ENCODE peak calls at places on chromosomes 1 and 21, in six cellular contexts. W is tibial artery, S is H9, F is AG04450, D is psoas muscle, R is neuronal stem cell. C is an unnamed sample.

GRCh38 chr1:84712288-84712874 is 22.1 kb upstream of the SSX2IP start:
- DNase-seq in W (no peak), S (no peak), F (peak), D (no peak), R (no peak), C (no peak)

GRCh38 chr1:41241748-41242644 is at the start of gene SCMH1:
- DNase-seq in W (peak), S (peak), F (no peak), D (peak), R (peak), C (peak)

GRCh38 chr1:110339427-110340206 is 440 bp downstream of the RBM15 start:
- DNase-seq in W (peak), S (no peak), F (peak), D (peak), R (no peak), C (peak)

GRCh38 chr1:220710333-220710732 is 20.2 kb downstream of the C1orf115 start:
- DNase-seq in W (no peak), S (no peak), F (no peak), D (no peak), R (no peak), C (no peak)

GRCh38 chr1:4736254-4736653 is 81.8 kb downstream of the AJAP1 start:
- DNase-seq in W (no peak), S (no peak), F (no peak), D (no peak), R (no peak), C (no peak)

GRCh38 chr1:235397733-235398132 is 30.5 kb downstream of the TBCE start:
- DNase-seq in W (no peak), S (no peak), F (peak), D (no peak), R (no peak), C (no peak)

GRCh38 chr1:35377553-35377952 is 109.0 kb downstream of the ZMYM4 start:
- DNase-seq in W (no peak), S (no peak), F (no peak), D (no peak), R (no peak), C (no peak)

GRCh38 chr1:243980471-243980870 is 70.6 kb upstream of the ZBTB18 start:
- DNase-seq in W (no peak), S (no peak), F (no peak), D (no peak), R (no peak), C (no peak)

GRCh38 chr1:17045623-17046022 is 8.2 kb downstream of the SDHB start:
- DNase-seq in W (no peak), S (no peak), F (no peak), D (no peak), R (no peak), C (no peak)

GRCh38 chr1:154557939-154558609 is 388 bp downstream of the UBE2Q1 start:
- DNase-seq in W (peak), S (no peak), F (no peak), D (peak), R (no peak), C (peak)

GRCh38 chr1:207745285-207745684 is 6.6 kb upstream of the CD46 start:
- DNase-seq in W (no peak), S (no peak), F (no peak), D (no peak), R (no peak), C (no peak)

GRCh38 chr1:194707074-194707473 is 1520.7 kb upstream of the B3GALT2 start:
- DNase-seq in W (no peak), S (no peak), F (no peak), D (no peak), R (no peak), C (no peak)

GRCh38 chr1:245956225-245956624 is 550.9 kb downstream of the SMYD3 start:
- DNase-seq in W (no peak), S (no peak), F (no peak), D (no peak), R (no peak), C (no peak)

GRCh38 chr1:153271711-153272110 is 12.2 kb downstream of the LORICRIN start:
- DNase-seq in W (no peak), S (no peak), F (no peak), D (no peak), R (no peak), C (no peak)

GRCh38 chr1:233240839-233241682 is 54.5 kb downstream of the PCNX2 start:
- DNase-seq in W (peak), S (peak), F (no peak), D (peak), R (peak), C (peak)

GRCh38 chr1:20511518-20512428 is 3.8 kb upstream of the MUL1 start:
- DNase-seq in W (no peak), S (no peak), F (no peak), D (no peak), R (no peak), C (no peak)

GRCh38 chr1:176994926-176995596 is 169.5 kb downstream of the ASTN1 start:
- DNase-seq in W (no peak), S (no peak), F (no peak), D (no peak), R (no peak), C (no peak)

GRCh38 chr1:177001556-177001955 is 163.0 kb downstream of the ASTN1 start:
- DNase-seq in W (no peak), S (no peak), F (no peak), D (no peak), R (no peak), C (no peak)

GRCh38 chr1:176996455-176997090 is 167.9 kb downstream of the ASTN1 start:
- DNase-seq in W (no peak), S (peak), F (no peak), D (no peak), R (peak), C (no peak)

GRCh38 chr1:176993587-176993986 is 170.9 kb downstream of the ASTN1 start:
- DNase-seq in W (no peak), S (no peak), F (no peak), D (no peak), R (no peak), C (no peak)

DNA sequence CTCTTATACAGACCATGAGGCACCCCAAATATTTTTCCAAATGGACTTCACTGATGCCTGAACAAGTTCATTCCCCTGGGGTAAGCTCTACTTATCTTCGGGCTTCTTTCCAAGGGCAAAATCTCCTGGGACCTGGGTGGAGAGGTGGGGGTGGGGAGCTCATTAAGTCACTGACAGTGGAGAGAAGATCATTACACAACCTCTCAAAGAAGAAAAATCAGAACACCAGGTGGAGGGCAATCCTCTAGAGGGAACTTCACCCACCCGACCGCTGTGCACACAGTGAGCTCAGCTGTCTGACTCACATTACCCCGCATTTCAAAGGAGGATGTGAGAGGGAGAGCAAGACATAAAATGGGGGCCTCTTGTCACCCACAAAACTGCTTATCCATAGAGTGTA is 166.1 kb downstream of the ASTN1 start:
- DNase-seq in W (no peak), S (no peak), F (no peak), D (no peak), R (no peak), C (no peak)
- H3K27ac ChIP-seq in W (no peak), S (no peak), F (no peak), D (no peak), R (no peak), C (no peak)

DNA sequence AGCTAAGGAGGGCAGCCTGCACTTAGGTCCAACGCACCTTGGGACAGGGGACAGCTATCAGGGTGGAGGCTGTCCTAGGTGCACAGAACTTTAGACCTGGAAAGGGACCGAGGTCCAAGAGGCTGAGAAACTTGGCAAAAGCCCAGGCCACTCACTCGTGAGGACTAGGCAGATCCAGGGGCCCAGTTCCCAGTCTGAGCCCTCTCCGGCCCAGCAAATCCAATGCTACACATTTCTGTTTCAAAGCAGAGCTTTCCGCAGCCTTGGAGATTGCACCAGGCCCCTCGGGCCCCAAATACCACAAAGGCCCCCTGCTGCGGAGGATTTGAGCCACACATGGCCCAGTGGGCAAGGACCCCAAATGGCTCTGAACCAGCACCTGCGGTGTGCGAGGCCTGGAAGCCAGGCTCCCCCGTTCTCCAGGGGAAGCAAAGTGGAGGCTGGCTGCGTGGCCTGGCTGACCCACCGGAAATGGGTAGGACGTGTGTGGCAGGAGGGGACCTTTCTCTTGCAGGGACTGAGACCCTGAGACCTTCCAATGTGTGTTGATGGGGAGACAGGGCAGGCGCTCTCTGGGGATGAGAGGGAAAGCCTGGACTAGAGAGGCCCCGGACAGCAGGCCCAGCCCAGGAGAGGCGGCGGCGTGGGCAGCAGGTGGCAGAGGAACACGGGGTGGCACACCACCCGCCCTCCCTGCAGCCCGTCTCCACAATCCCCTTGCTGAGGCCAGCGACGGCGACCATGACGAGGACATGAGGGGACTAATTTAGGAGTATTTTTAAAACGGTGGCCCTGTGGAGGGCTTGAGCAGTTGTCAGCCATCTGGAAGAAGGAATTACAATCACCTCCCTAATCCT is 118.7 kb downstream of the CASZ1 start:
- DNase-seq in W (no peak), S (no peak), F (no peak), D (no peak), R (no peak), C (no peak)
- H3K27ac ChIP-seq in W (peak), S (no peak), F (no peak), D (peak), R (no peak), C (no peak)

DNA sequence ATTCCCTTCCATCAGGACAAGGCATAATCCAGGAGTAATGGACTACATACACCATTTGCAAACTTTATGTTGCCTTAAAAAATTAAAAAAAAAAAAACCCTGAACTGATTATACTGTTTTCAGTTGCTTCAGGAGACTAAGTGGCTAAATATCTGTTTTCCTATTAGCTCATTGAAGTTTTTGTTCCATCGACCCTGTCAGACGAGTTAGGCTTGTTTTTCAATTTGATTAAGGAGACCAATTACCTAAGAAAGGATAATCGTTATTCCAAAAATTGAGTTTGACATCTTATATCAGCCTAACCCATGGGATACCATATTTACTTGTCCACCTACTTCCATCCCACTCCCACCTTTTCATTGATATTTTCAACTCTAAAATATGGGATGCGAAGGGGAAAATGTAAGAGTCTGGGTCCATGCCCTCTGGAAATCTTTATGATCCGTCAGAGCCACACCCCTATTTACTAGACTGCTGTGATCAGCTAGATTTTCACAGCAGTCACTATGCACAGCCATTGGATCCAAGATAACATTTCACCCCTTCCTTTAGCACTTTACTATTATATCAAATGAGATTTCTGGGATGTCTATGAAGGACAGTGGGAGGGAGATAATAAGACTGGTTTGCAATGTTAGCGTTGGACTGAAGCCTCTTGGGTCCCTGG is 41.0 kb downstream of the IL12RB2 start:
- DNase-seq in W (no peak), S (no peak), F (no peak), D (no peak), R (no peak), C (no peak)
- H3K27ac ChIP-seq in W (no peak), S (no peak), F (no peak), D (no peak), R (no peak), C (no peak)

DNA sequence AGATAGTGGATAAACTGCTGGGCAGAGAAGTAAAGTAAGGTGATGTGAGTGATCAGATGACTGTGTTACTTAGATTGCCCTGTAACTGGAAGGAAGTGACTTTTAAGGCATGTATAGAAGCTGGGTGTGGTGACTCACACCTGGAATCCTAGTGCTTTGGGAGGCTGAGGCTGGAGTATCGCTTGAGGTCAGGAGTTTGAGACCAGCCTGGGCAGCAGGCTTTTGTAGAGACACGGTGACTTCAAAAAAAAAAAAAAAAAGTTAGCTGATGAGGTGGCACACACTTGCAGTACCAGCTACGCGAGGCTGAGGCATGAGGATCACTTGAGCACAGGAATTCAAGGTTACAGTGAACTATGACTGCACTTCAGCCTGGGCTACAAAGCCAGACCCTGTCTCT is 2.3 kb upstream of the USP16 start:
- DNase-seq in W (no peak), S (no peak), F (no peak), D (no peak), R (no peak), C (no peak)
- H3K27ac ChIP-seq in W (no peak), S (no peak), F (no peak), D (no peak), R (no peak), C (no peak)

GRCh38 chr1:102174259-102174863 is 177.6 kb upstream of the OLFM3 start:
- DNase-seq in W (no peak), S (peak), F (no peak), D (no peak), R (no peak), C (no peak)
- H3K27ac ChIP-seq in W (no peak), S (no peak), F (no peak), D (no peak), R (no peak), C (no peak)

GRCh38 chr1:115701090-115701489 is 59.3 kb downstream of the VANGL1 start:
- DNase-seq in W (no peak), S (no peak), F (no peak), D (no peak), R (no peak), C (no peak)

GRCh38 chr1:115702993-115703392 is 61.2 kb downstream of the VANGL1 start:
- DNase-seq in W (no peak), S (no peak), F (no peak), D (no peak), R (no peak), C (no peak)

GRCh38 chr1:115706774-115707425 is 61.6 kb downstream of the CASQ2 start:
- DNase-seq in W (no peak), S (peak), F (peak), D (no peak), R (peak), C (no peak)

GRCh38 chr1:115705085-115706008 is 63.2 kb downstream of the CASQ2 start:
- DNase-seq in W (no peak), S (no peak), F (no peak), D (no peak), R (no peak), C (no peak)

GRCh38 chr1:115706009-115706362 is 62.5 kb downstream of the CASQ2 start:
- DNase-seq in W (no peak), S (no peak), F (no peak), D (no peak), R (no peak), C (no peak)
- H3K27ac ChIP-seq in W (no peak), S (no peak), F (no peak), D (no peak), R (peak), C (no peak)

DNA sequence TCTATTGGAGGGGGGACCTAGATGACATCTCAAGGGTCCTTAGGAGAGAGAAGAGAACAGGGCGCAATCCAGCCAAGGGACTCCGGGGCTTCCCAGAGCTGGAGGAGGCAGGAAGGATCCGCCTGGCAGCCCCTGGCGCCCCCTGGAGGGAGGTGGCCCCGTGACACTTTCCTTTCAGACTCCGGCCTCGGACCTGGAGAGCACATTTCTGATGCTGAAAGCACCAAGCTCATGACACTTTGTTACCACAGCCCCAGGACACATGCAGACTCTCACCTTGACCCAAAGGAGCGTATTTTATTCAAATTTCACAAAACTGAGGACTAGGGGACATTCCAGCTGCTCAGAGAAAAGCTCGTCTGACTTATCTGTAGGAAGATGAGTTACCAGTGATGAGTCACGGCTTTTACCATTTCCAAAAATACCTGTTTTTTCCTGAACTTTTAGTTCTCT is 21.4 kb upstream of the POFUT2 start:
- DNase-seq in W (no peak), S (peak), F (no peak), D (peak), R (peak), C (peak)
- H3K27ac ChIP-seq in W (peak), S (no peak), F (peak), D (peak), R (no peak), C (peak)

DNA sequence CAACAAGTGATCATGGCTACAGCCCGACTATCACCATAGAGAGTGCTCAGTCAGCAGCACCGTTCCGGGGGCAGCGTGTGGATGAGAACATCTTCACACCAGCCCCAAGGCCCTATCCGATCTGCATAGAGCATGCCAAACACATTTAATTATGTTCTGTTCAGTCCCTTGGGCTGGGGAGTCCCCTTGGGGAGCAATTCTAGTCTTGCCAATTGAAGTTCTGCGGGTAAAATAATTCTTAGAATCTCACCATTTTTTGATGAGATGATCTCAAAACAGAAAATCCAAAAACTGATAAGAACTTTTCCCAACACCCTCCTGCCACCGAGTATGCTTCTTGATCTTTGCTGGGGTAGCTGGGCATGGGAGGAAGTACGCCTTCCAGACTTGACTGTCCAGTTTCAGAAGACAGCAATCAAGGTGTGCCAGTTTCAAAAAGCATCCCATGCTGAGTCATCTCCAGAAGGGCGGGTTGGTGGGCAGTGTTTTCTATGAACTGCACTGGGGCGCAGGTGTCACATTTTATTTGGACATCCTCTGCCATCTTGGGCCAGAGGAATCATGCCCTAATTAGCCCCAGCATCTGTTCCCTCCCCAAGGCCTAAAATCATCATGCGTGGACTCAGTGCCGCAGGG is 20.8 kb upstream of the PTPRF start:
- DNase-seq in W (no peak), S (no peak), F (no peak), D (no peak), R (no peak), C (no peak)
- H3K27ac ChIP-seq in W (no peak), S (no peak), F (no peak), D (no peak), R (no peak), C (no peak)

C was measured in left lung.